ENCODE peak calls at places on chromosomes 5 and 9, in four cellular contexts. O is AML-193, D is NCI-H1694, M is endothelial cell. V is an unnamed sample.

GRCh38 chr5:126858441-126858840 is 81.5 kb downstream of the LMNB1 start:
- DNase-seq in M (peak; percentile 33), D (no peak), O (no peak), V (no peak)

GRCh38 chr9:33737811-33738606 is 57.4 kb upstream of the PRSS3 start:
- DNase-seq in M (peak; percentile 55), O (peak; percentile 43), D (peak; percentile 20), V (peak; percentile 18)

GRCh38 chr9:122221223-122221811 is 7.4 kb downstream of the LHX6 start:
- DNase-seq in O (no peak), M (peak; percentile 33), D (no peak), V (no peak)

GRCh38 chr9:11457809-11458785 is 845.3 kb upstream of the PTPRD start:
- DNase-seq in O (no peak), M (no peak), D (peak; percentile 95), V (no peak)

GRCh38 chr5:125891326-125891725 is 531.9 kb upstream of the GRAMD2B start:
- DNase-seq in O (no peak), D (no peak), M (no peak), V (no peak)

GRCh38 chr5:78597068-78597857 is 51.3 kb downstream of the LHFPL2 start:
- DNase-seq in O (no peak), M (no peak), D (no peak), V (no peak)

GRCh38 chr5:1564182-1564748 is 40.5 kb upstream of the LPCAT1 start:
- DNase-seq in D (no peak), M (no peak), O (no peak), V (no peak)

GRCh38 chr5:172868924-172869565 is 35.0 kb downstream of the ERGIC1 start:
- DNase-seq in O (no peak), M (no peak), D (no peak), V (peak; percentile 74)

GRCh38 chr5:111168608-111169007 is 55.6 kb upstream of the CAMK4 start:
- DNase-seq in M (no peak), D (no peak), O (no peak), V (no peak)

GRCh38 chr5:180470966-180471582 is 23.1 kb upstream of the CNOT6 start:
- DNase-seq in M (peak; percentile 79), O (no peak), D (peak; percentile 44), V (no peak)

GRCh38 chr5:68086857-68087256 is 128.7 kb upstream of the PIK3R1 start:
- DNase-seq in O (no peak), D (no peak), M (no peak), V (peak; percentile 66)

V was measured in AG09309.